ENCODE peak calls at places on chromosome 3, in nine cellular contexts. W, B, G, K, O, Z, N, E and A are unnamed samples.

GRCh38 chr3:139447486-139447885 is 28.8 kb downstream of the RBP2 start:
- DNase-seq in E (no peak), W (no peak), Z (no peak), N (no peak), K (no peak), O (no peak), G (no peak), B (no peak), A (no peak)

GRCh38 chr3:190644766-190645165 is 130.9 kb downstream of the IL1RAP start:
- DNase-seq in Z (peak), O (no peak), N (no peak), G (no peak), E (no peak), B (peak), W (no peak), K (peak), A (no peak)

GRCh38 chr3:126355777-126356372 is 1.3 kb downstream of the KLF15 start:
- DNase-seq in Z (no peak), N (peak), W (peak), O (peak), E (no peak), K (peak), B (peak), G (peak), A (peak)

GRCh38 chr3:177441813-177442646 is 244.7 kb upstream of the TBL1XR1 start:
- DNase-seq in K (peak), G (no peak), N (no peak), Z (peak), W (no peak), O (no peak), B (no peak), E (peak), A (no peak)

GRCh38 chr3:113151475-113152031 is 59.8 kb upstream of the BOC start:
- DNase-seq in K (peak), N (no peak), Z (no peak), O (no peak), B (peak), G (no peak), E (no peak), W (no peak), A (peak)

GRCh38 chr3:157089455-157090221 is 70.3 kb downstream of the CCNL1 start:
- DNase-seq in W (peak), G (peak), Z (no peak), E (peak), N (peak), O (no peak), K (peak), B (no peak), A (no peak)

GRCh38 chr3:138921316-138922292 is 25.3 kb downstream of the FOXL2 start:
- DNase-seq in Z (peak), W (no peak), G (peak), K (peak), E (no peak), N (no peak), O (no peak), B (no peak), A (no peak)

GRCh38 chr3:145266368-145266767 is 894.6 kb downstream of the PLOD2 start:
- DNase-seq in E (no peak), O (no peak), N (no peak), W (no peak), K (no peak), G (no peak), Z (no peak), B (no peak), A (no peak)

GRCh38 chr3:137300703-137301102 is 342.9 kb downstream of the IL20RB start:
- DNase-seq in K (no peak), N (no peak), B (no peak), O (no peak), E (no peak), G (no peak), Z (no peak), W (no peak), A (no peak)

DNA sequence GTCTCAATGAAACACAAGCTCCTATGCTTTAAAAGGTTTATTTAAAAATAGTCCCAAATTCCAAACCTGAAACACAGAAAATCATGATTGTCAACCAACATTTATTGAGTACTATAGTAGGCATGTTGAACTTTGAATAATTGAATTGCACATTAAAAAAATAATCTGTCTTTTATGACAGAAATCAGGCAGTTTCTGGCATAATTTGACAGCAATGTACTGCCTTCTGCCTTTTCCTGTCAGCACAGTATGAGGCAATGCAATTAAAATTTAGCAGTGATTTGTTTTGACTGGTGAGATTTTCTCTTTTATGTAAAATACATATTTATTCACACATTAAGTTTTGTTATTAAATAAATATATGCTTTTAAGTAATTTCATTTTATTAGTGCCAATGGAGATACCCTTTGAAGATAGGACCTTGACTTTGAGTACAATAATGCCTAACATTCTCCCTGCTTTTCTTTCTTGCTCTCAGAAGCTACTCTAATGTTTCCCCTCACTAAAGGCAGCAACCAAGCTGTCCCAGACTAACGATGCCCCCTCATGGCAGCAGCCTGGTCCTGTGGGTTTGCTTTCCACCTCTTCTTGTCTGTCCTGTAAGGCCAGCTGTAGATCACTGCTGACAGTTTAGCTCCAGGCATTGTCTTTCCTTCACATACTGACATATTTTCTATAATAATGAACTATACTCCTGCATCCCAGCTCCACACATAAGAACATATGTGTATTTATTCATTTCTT is 346.7 kb downstream of the IL20RB start:
- DNase-seq in E (no peak), B (no peak), Z (no peak), N (no peak), W (no peak), O (peak), K (no peak), G (no peak), A (peak)
- TF ChIP-seq CTCF in E (no peak), B (peak), Z (no peak), N (no peak), W (no peak), O (no peak), K (no peak), G (no peak), A (no peak)

GRCh38 chr3:81910244-81910852 is 148.9 kb upstream of the GBE1 start:
- DNase-seq in N (no peak), E (no peak), Z (no peak), O (peak), G (no peak), K (peak), B (peak), W (peak), A (peak)
- TF ChIP-seq CTCF in N (peak), E (peak), Z (peak), O (peak), G (peak), K (peak), B (peak), W (peak), A (peak)

DNA sequence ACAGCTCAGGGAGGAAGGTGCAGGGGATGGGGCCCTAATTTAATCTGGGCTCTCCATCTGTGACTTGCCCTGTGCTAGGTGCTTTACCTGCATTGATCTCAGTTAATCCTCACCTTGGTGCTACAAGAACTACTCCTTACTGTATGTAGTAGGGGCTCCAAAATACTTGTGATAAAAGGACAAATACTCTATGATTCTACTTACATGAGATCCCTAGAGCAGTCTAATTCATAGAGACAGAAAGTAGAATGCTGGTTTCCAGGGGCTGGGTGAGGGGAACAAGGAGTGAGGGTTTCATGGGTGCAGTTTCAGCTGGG is 67.2 kb downstream of the SLC6A1 start:
- DNase-seq in E (no peak), Z (no peak), N (no peak), B (no peak), G (no peak), W (no peak), K (no peak), O (no peak), A (no peak)
- TF ChIP-seq CTCF in E (no peak), Z (no peak), N (peak), B (peak), G (no peak), W (no peak), K (no peak), O (no peak), A (no peak)

GRCh38 chr3:57464801-57465200 is 79.3 kb downstream of the DNAH12 start:
- DNase-seq in B (no peak), K (peak), Z (no peak), O (no peak), E (no peak), W (no peak), N (no peak), G (no peak), A (no peak)
- TF ChIP-seq CTCF in B (no peak), K (peak), Z (peak), O (no peak), E (no peak), W (no peak), N (no peak), G (no peak), A (no peak)

GRCh38 chr3:42804113-42804830 is at the start of gene HIGD1A:
- DNase-seq in O (peak), N (peak), W (peak), K (peak), G (peak), E (peak), B (peak), Z (peak), A (peak)
- TF ChIP-seq CTCF in O (no peak), N (no peak), W (no peak), K (no peak), G (no peak), E (no peak), B (no peak), Z (no peak), A (no peak)

GRCh38 chr3:24496529-24497482 is 2.2 kb upstream of the THRB start:
- DNase-seq in B (peak), E (no peak), Z (peak), G (peak), N (peak), W (peak), O (peak), K (peak), A (peak)

GRCh38 chr3:24492971-24493551 is 1.6 kb downstream of the THRB start:
- DNase-seq in O (no peak), B (no peak), E (no peak), K (no peak), Z (no peak), G (no peak), W (no peak), N (no peak), A (no peak)

GRCh38 chr3:24493951-24494615 is 567 bp downstream of the THRB start:
- DNase-seq in G (peak), Z (no peak), E (no peak), N (peak), W (peak), K (peak), B (no peak), O (peak), A (peak)

GRCh38 chr3:24495334-24495994 is 814 bp upstream of the THRB start:
- DNase-seq in W (peak), Z (no peak), G (peak), N (peak), K (no peak), O (peak), B (no peak), E (no peak), A (peak)

DNA sequence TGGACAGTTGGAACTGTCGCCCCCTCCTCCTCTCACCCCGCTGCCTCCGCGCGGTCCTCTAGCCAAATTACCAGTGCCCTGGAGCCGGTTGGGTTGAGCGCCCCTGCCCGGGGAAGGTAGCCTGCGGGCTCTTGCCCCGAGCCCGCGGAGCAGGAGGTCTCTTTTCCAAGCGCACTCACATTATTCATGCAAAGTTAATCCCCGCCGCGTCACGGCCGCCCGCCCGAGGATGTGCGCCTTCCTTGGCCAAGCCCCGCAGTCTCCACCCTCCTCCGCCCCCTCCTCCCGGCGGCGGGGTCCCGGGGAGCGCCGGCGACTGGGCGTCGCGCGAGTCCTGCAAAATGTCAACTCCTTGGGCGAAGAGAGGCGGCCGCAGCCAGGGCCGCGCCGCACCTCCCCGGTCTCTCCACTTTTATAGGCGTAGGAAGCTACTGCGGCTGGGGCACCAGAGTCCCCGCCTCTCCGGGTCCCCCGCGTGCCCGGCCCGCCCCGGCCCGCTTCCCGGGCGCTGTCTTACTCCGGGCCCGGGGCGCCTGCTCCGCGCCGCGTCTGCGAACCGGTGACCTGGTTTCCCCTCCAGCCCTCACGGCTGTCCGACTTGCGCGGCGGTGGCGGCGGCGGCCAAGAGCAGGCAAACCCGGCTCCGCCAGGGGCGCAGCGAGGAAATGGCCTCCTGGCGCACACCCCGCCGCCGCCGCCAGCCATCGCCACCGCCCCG is at the start of gene THRB:
- DNase-seq in E (peak), G (peak), N (peak), O (peak), Z (no peak), B (peak), K (peak), W (peak), A (peak)
- TF ChIP-seq CTCF in E (peak), G (no peak), N (peak), O (no peak), Z (no peak), B (peak), K (peak), W (no peak), A (no peak)

DNA sequence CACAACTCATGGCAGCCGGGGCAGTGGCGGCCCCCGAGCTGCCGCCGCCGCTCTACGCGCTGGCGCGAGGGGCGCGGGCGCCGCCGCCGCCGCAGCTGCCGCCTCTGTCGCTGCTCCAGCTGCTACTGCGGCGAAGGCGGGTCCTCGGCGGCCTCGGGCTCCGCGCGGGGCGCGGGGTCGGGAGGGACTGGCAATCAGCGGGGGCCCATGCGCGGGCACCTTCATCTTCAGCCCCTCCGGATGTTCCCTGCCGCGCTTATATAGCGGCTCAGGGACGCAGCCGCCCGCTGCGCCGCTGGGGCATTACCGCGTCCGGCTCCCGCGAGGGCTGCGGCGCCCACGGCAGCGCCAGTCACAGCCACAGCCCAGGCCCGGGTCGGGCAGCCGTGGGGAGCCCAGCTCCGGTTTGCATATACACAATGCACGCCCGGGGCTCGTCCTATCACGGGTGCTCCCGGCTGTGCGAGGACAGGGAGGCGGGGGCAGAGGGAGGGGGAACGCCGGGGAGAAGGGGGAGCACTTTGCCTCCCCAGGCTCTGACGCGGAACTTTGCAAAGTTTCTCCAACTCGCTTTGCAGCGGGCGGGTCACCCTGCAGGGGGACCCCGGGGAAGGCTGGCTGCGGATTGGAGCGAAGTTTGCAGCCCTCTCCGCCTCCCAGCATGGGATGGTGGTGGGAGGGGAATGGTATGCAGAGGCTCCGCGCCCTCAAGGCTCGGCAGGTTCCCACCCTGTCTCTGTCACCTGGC is at the start of gene VGLL3:
- DNase-seq in N (peak), G (peak), O (peak), E (no peak), K (peak), Z (peak), B (peak), W (peak), A (peak)
- TF ChIP-seq CTCF in N (no peak), G (no peak), O (no peak), E (no peak), K (no peak), Z (peak), B (peak), W (no peak), A (no peak)

GRCh38 chr3:38662544-38662943 is 13.1 kb upstream of the SCN5A start:
- DNase-seq in O (peak), Z (no peak), B (peak), K (peak), G (no peak), N (no peak), E (no peak), W (no peak), A (no peak)
- TF ChIP-seq CTCF in O (peak), Z (peak), B (peak), K (peak), G (no peak), N (peak), E (no peak), W (no peak), A (peak)